ENCODE peak calls at places on chromosomes 12 and 14, in seven cellular contexts. N is H9; I is CD4-positive, alpha-beta T cell; R is choroid plexus epithelial cell; D is AG09309; P is astrocyte of the spinal cord; A is thoracic aorta. T is an unnamed sample.

GRCh38 chr12:24359418-24359817 is 409.9 kb upstream of the SOX5 start:
- DNase-seq in N (no peak), I (no peak), R (peak; percentile 37), D (no peak), P (no peak), A (no peak), T (no peak)

GRCh38 chr12:109926488-109927210 is 26.6 kb downstream of the TCHP start:
- DNase-seq in N (no peak), I (no peak), R (no peak), D (no peak), P (no peak), A (no peak), T (no peak)

GRCh38 chr14:59836116-59836515 is 34.5 kb downstream of the RTN1 start:
- DNase-seq in N (no peak), I (no peak), R (no peak), D (no peak), P (no peak), A (no peak), T (no peak)

GRCh38 chr14:88384653-88385205 is 728 bp upstream of the SPATA7 start:
- DNase-seq in N (no peak), I (no peak), R (no peak), D (no peak), P (no peak), A (no peak), T (no peak)

GRCh38 chr12:15928870-15929571 is 17.9 kb downstream of the DERA start:
- DNase-seq in N (no peak), I (no peak), R (no peak), D (no peak), P (no peak), A (no peak), T (no peak)

GRCh38 chr12:90075685-90076084 is 367.0 kb upstream of the ATP2B1 start:
- DNase-seq in N (no peak), I (no peak), R (no peak), D (no peak), P (no peak), A (no peak), T (no peak)

GRCh38 chr12:124829008-124829707 is 34.5 kb downstream of the SCARB1 start:
- DNase-seq in N (no peak), I (no peak), R (peak; percentile 98), D (peak; percentile 76), P (peak; percentile 67), A (no peak), T (no peak)

GRCh38 chr14:76537912-76538647 is 162.1 kb downstream of the ESRRB start:
- DNase-seq in N (no peak), I (no peak), R (no peak), D (no peak), P (no peak), A (no peak), T (no peak)

GRCh38 chr14:90040411-90040810 is 21.4 kb upstream of the KCNK13 start:
- DNase-seq in N (no peak), I (no peak), R (no peak), D (no peak), P (no peak), A (no peak), T (no peak)

GRCh38 chr12:19435831-19436497 is 3.3 kb upstream of the AEBP2 start:
- DNase-seq in N (no peak), I (no peak), R (no peak), D (no peak), P (no peak), A (no peak), T (no peak)

GRCh38 chr12:2984249-2984648 is 25.1 kb downstream of the TEAD4 start:
- DNase-seq in N (no peak), I (no peak), R (no peak), D (no peak), P (no peak), A (no peak), T (no peak)

GRCh38 chr14:91980157-91980556 is 32.7 kb upstream of the FBLN5 start:
- DNase-seq in N (no peak), I (no peak), R (peak; percentile 97), D (peak; percentile 84), P (peak; percentile 89), A (no peak), T (no peak)

GRCh38 chr14:95959317-95959716 is 79.8 kb upstream of the C14orf132 start:
- DNase-seq in N (no peak), I (no peak), R (no peak), D (no peak), P (no peak), A (no peak), T (no peak)

GRCh38 chr14:77311217-77311616 is 9.5 kb downstream of the POMT2 start:
- DNase-seq in N (no peak), I (no peak), R (no peak), D (no peak), P (no peak), A (no peak), T (no peak)

DNA sequence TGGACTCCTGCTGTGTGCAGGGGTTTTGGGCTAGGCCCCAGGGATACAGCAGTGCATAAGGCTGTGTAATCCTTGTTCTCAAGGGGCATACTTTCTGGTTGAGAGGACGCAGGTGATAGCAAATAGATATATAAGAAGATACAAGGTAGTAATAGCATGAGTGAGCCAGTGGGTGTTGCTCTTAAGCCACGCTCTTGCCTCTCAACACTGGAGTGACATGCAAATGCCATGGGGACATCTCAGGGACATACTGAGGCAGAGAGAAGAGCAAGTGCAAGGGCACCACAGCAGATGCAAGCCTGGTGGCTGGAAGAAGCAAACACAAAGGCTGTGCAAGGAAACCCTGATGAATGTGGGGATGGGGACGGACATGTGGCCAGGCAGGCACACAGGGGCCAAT is 223.3 kb downstream of the CHST11 start:
- DNase-seq in N (no peak), I (peak; percentile 22), R (peak; percentile 60), D (no peak), P (peak; percentile 24), A (no peak), T (no peak)
- TF ChIP-seq CTCF in N (peak; percentile 66), I (no peak), R (peak; percentile 68), D (peak; percentile 64), P (peak; percentile 49), A (no peak), T (peak; percentile 36)

DNA sequence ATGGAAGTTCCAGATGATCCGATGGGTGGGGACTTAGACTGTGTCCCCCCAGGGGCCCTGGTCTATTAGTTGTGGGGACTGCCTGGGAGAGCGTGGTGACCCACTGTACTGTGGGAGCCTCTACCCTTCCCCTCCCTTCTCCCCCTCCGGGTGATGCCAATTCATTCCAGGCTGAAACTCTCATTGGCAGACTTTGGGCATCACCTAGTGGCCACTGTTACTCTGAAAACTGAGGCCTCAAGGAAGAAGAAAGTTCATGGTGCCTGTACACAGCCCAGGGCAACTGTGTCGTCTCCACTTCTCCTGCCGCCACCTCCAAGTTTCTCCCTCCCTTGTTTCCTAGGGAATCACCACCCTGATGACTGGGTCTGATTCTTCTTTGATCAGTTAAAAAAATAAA is 173.6 kb upstream of the ALG10B start:
- DNase-seq in N (no peak), I (no peak), R (no peak), D (no peak), P (no peak), A (no peak), T (no peak)
- TF ChIP-seq CTCF in N (no peak), I (no peak), R (no peak), D (no peak), P (no peak), A (no peak), T (no peak)

DNA sequence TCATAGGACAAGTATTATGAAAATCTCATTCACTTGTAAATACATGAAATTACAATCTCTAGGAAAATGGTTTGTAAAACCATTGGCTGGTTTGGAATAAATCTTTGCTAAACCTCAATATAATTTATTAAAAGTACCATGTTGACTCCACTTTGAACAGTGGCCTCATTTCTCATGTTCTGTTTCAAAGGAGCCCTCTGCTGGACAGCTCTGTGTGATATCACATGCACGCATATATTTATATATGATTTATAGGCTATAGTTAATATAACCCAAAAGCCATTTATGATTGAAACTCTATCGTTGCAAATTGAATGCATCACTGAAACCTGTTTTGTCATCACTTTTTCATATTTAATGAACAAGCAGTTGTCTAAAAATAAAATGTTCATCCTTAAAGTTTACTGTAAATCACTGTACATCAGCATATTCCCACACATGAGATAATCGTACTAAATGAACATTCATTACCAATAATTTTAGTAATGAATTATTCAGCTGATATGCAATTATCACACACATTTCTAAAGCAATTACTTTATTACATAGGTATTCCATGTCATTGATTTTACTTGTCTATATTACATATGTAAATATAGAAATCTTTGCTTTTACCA is 493.8 kb downstream of the NPAS3 start:
- DNase-seq in N (no peak), I (no peak), R (peak; percentile 79), D (peak; percentile 1), P (peak; percentile 55), A (no peak), T (no peak)
- TF ChIP-seq CTCF in N (peak; percentile 42), I (no peak), R (peak; percentile 72), D (peak; percentile 46), P (peak; percentile 57), A (peak; percentile 10), T (peak; percentile 72)

GRCh38 chr12:68686595-68687521 is at the start of gene NUP107:
- DNase-seq in N (peak; percentile 99), I (peak; percentile 94), R (peak; percentile 99), D (peak; percentile 96), P (peak; percentile 99), A (peak; percentile 98), T (peak; percentile 93)
- TF ChIP-seq CTCF in N (no peak), I (no peak), R (peak; percentile 32), D (peak; percentile 47), P (peak; percentile 19), A (peak; percentile 25), T (peak; percentile 44)

GRCh38 chr12:45269407-45269741 is 53.5 kb downstream of the ANO6 start:
- DNase-seq in N (no peak), I (no peak), R (no peak), D (no peak), P (no peak), A (no peak), T (no peak)

GRCh38 chr12:45263587-45263986 is 47.7 kb downstream of the ANO6 start:
- DNase-seq in N (no peak), I (no peak), R (no peak), D (no peak), P (no peak), A (no peak), T (no peak)

GRCh38 chr12:45273717-45274271 is 57.9 kb downstream of the ANO6 start:
- DNase-seq in N (no peak), I (no peak), R (peak; percentile 90), D (peak; percentile 90), P (peak; percentile 94), A (peak; percentile 45), T (no peak)

DNA sequence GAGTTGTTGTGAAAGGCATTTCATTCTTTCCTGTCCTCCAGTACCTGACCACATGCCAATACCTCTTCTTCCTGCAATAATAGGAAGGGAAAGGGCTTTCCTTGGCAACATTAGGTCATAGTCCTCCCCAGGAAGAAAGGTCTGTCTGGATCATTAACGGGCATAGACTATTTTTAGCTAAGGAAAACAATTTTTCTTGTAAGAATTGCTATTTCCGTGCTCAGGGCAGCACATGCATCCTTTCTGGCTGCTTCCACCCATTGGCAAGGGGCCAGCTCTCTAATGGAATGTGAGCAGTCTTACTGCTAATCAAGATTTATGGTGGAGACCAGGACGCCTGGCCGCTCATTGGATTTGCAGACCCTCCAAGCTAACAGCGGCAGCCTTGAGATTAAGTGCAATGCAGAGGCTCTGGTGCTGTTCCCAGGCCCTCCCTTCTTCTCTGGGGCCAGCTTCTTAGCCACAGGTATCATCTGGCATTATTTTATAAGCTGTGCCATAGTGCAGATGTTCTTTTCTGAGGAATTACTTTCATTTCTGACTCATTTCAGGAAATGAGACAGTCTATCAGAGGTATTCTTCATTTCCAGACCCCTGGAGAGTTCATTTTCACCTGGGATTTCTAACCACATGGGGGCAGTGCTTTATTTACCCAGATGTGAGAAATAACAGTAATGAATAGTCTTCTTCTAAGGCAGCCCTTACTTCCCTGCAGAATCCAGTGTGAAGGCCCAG is 52.9 kb downstream of the ANO6 start:
- DNase-seq in N (no peak), I (no peak), R (peak; percentile 95), D (peak; percentile 48), P (peak; percentile 89), A (peak; percentile 92), T (no peak)
- TF ChIP-seq CTCF in N (peak; percentile 58), I (no peak), R (peak; percentile 61), D (peak; percentile 52), P (peak; percentile 52), A (peak; percentile 43), T (peak; percentile 62)